ENCODE peak calls at places on chromosomes 11 and 22, in four cellular contexts. T is transverse colon, F is suprapubic skin, P is endothelial cell of umbilical vein. R is an unnamed sample.

GRCh38 chr11:110467556-110467955 is 37.8 kb downstream of the FDX1 start:
- DNase-seq in P (no peak), T (no peak), F (no peak), R (no peak)

GRCh38 chr11:87819141-87819540 is 356.1 kb downstream of the RAB38 start:
- DNase-seq in F (no peak), T (no peak), P (no peak), R (no peak)

GRCh38 chr11:83282084-83282716 is 4.0 kb downstream of the CCDC90B start:
- DNase-seq in P (no peak), T (no peak), F (no peak), R (no peak)

GRCh38 chr11:83682645-83682973 is 396.4 kb upstream of the CCDC90B start:
- DNase-seq in P (no peak), F (no peak), T (no peak), R (no peak)

GRCh38 chr22:38871360-38872171 is 450 bp downstream of the CBX6 start:
- DNase-seq in F (peak; percentile 70), P (no peak), T (no peak), R (no peak)

GRCh38 chr11:124867700-124868099 is 2.5 kb downstream of the ROBO3 start:
- DNase-seq in T (no peak), F (no peak), P (peak; percentile 49), R (no peak)

GRCh38 chr22:25051983-25052710 is 99.6 kb downstream of the KIAA1671 start:
- DNase-seq in T (peak; percentile 51), P (no peak), F (no peak), R (no peak)

GRCh38 chr11:73565804-73566203 is 32.1 kb downstream of the FAM168A start:
- DNase-seq in P (no peak), F (no peak), T (no peak), R (no peak)

GRCh38 chr11:117690484-117691205 is 106.4 kb downstream of the DSCAML1 start:
- DNase-seq in F (no peak), P (no peak), T (no peak), R (no peak)

GRCh38 chr11:60500276-60500935 is 7.8 kb downstream of the MS4A12 start:
- DNase-seq in F (no peak), P (no peak), T (no peak), R (no peak)

GRCh38 chr11:10444725-10445286 is 10.3 kb upstream of the AMPD3 start:
- DNase-seq in F (no peak), P (no peak), T (no peak), R (no peak)

GRCh38 chr11:65492387-65492636 is 6.5 kb upstream of the MALAT1 start:
- DNase-seq in T (no peak), F (no peak), P (no peak), R (no peak)

GRCh38 chr11:65493367-65494176 is 5.3 kb upstream of the MALAT1 start:
- DNase-seq in T (peak; percentile 83), P (peak; percentile 87), F (peak; percentile 92), R (no peak)

GRCh38 chr11:65491163-65491465 is 7.7 kb upstream of the MALAT1 start:
- DNase-seq in P (peak; percentile 49), T (no peak), F (no peak), R (no peak)

GRCh38 chr11:65492637-65493366 is 6.0 kb upstream of the MALAT1 start:
- DNase-seq in T (peak; percentile 87), P (peak; percentile 81), F (no peak), R (no peak)

DNA sequence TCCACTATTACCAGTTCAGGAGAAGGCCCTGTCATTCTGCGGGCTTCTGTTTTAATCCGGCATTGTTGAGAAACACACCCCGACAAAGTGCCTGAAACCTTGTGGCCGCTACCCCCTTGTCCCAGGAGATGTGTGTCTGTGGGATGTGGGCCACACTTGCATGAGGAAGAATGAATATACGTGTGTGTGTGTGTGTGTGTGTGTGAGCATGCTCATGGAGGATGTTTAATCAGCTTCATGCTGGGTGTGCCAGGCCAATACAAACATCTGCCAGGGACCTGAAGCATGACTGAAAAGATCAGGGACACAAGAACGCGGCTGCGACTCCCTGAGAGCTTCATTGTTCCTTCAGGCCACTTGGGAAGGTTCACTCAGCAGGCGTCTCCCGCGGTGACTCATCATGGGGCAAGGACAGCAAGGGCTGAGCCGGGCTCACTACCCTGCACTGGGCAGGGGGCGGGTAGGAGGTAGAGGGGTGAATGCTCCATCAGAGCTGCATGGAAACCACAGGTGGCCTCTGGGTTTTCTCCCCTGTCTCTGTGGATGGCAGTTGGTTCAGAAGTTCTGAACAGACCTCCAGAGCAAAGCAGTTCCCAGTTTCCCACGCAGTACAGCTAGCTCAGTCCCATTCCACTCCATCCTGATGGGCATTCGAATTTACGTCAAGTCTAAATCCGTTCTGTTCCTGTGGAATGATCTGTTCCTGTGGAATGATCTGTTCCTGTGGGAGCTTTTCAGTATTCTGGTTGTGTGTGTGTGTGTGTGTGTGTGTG is 7.0 kb upstream of the MALAT1 start:
- DNase-seq in P (peak; percentile 89), F (peak; percentile 96), T (peak; percentile 90), R (no peak)
- TF ChIP-seq POLR2A in P (peak; percentile 23), F (peak; percentile 55), T (peak; percentile 82), R (peak; percentile 17)

GRCh38 chr22:21712751-21713427 is 22.7 kb downstream of the YPEL1 start:
- DNase-seq in P (peak; percentile 85), F (peak; percentile 85), T (peak; percentile 59), R (no peak)
- TF ChIP-seq POLR2AphosphoS5 in P (no peak), F (no peak), T (no peak), R (no peak)

GRCh38 chr11:515131-515530 is 8.1 kb upstream of the RNH1 start:
- DNase-seq in P (no peak), F (no peak), T (no peak), R (no peak)
- TF ChIP-seq POLR2A in P (no peak), F (no peak), T (no peak), R (no peak)

DNA sequence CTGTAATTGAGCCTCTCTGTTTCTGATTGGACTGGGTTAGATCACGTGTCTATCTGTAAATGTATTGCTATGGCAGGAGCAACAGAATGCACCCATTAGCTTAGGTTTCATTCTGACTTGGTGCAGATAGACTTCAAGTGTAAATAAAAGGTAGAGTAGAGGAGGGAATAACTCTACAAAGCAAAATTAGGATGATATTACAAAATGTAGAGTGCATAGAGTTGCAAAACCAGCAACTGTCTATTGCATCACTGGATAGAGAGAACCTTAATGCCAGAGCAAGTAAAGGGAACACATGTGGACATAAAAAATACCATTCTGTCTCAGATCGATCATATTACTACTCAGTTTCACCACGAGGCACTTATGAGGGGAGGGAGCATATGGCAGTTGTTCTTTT is 22.0 kb upstream of the CAT start:
- DNase-seq in P (no peak), T (no peak), F (no peak), R (no peak)
- TF ChIP-seq POLR2AphosphoS5 in P (no peak), T (no peak), F (no peak), R (no peak)

GRCh38 chr11:43358670-43359431 is at the start of gene TTC17:
- DNase-seq in F (peak; percentile 97), P (peak; percentile 90), T (peak; percentile 95), R (peak; percentile 71)
- TF ChIP-seq POLR2A in F (peak; percentile 83), P (peak; percentile 97), T (peak; percentile 88), R (peak; percentile 99)

GRCh38 chr11:34707462-34707840 is 86.6 kb downstream of the EHF start:
- DNase-seq in P (no peak), F (no peak), T (no peak), R (no peak)
- TF ChIP-seq POLR2AphosphoS5 in P (no peak), F (no peak), T (no peak), R (no peak)

GRCh38 chr11:18521123-18521522 is 5.6 kb downstream of the TSG101 start:
- DNase-seq in T (no peak), F (no peak), P (no peak), R (no peak)
- TF ChIP-seq POLR2A in T (no peak), F (no peak), P (no peak), R (no peak)

DNA sequence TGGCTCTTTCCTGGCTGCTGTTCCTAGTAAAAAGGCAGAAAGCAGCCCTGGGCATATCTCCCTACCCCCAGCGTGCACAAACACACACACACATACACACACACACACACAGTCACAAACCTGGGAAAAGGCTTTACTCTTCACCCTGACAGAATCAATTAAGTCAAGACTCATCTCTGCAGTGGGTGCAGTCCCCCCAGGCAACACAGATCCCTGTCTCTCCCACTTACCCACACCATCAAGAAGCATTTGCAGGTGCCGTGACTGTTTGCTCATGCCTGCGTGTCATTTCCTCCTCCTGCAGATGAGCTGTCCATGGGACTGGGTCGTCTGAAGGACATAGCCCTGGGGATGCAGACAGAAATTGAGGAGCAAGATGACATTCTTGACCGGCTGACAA is 28.6 kb downstream of the SNAP29 start:
- DNase-seq in P (no peak), T (no peak), F (no peak), R (no peak)
- TF ChIP-seq POLR2AphosphoS5 in P (no peak), T (no peak), F (no peak), R (no peak)

DNA sequence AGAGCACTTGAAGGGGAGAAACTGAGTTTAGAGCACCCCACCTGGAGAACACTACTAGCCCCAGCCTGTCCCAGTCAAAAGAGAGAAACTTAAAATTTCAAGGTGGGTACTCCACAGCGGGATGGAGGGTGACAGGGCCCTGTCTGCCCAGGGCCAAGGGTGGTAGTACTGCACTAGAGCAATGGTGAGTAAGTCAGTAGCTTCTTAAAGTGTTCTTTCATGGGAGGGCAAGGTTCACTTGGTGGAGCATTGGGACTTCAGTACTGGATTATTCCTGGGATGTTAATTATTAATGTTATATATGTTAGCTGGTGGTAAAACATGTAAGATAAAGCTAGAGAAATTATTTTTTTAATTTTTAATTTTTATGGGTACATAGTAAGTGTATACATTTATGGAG is 28.5 kb upstream of the AQP11 start:
- DNase-seq in F (no peak), T (no peak), P (no peak), R (no peak)
- TF ChIP-seq POLR2A in F (no peak), T (no peak), P (no peak), R (no peak)

GRCh38 chr11:19605500-19606371 is 106.9 kb upstream of the NAV2 start:
- DNase-seq in F (no peak), P (no peak), T (no peak), R (no peak)
- TF ChIP-seq POLR2AphosphoS5 in F (no peak), P (no peak), T (no peak), R (no peak)

R was measured in GM12892.